ENCODE peak calls at places on chromosomes 5 and 9, in eight cellular contexts. Z, K, Y, S, Q, U, L and C are unnamed samples.

GRCh38 chr5:172420215-172420934 is 34.0 kb downstream of the SH3PXD2B start:
- DNase-seq in K (peak; percentile 93), Z (peak; percentile 89), Y (peak; percentile 59), S (peak; percentile 60), U (peak; percentile 80), L (peak; percentile 41), Q (peak; percentile 64), C (peak; percentile 95)

GRCh38 chr5:141180313-141180712 is 1.9 kb upstream of the PCDHB16 start:
- DNase-seq in Y (no peak), Q (no peak), S (no peak), L (no peak), U (no peak), Z (no peak), K (no peak), C (no peak)

GRCh38 chr5:133520062-133520461 is 92.3 kb downstream of the FSTL4 start:
- DNase-seq in S (no peak), Q (no peak), U (no peak), L (no peak), Z (no peak), K (no peak), Y (peak; percentile 28), C (no peak)

GRCh38 chr9:127076860-127077657 is 45.4 kb downstream of the ANGPTL2 start:
- DNase-seq in S (no peak), Q (no peak), Z (no peak), U (no peak), Y (no peak), K (peak; percentile 57), L (no peak), C (no peak)

GRCh38 chr5:43042626-43043399 is 2.7 kb upstream of the ANXA2R start:
- DNase-seq in Z (peak; percentile 69), K (peak; percentile 85), L (peak; percentile 95), U (peak; percentile 75), Q (peak; percentile 59), Y (peak; percentile 67), S (no peak), C (peak; percentile 55)

GRCh38 chr9:123346826-123347225 is 9.2 kb upstream of the CRB2 start:
- DNase-seq in Z (no peak), K (no peak), U (no peak), S (no peak), L (no peak), Y (no peak), Q (no peak), C (no peak)

GRCh38 chr9:72473474-72474241 is 47.8 kb upstream of the TMC1 start:
- DNase-seq in Y (no peak), K (no peak), L (no peak), Q (no peak), S (no peak), U (no peak), Z (no peak), C (no peak)

GRCh38 chr9:4769321-4770080 is 23.2 kb upstream of the RCL1 start:
- DNase-seq in S (no peak), L (peak; percentile 66), U (no peak), Y (peak; percentile 26), Q (no peak), Z (no peak), K (no peak), C (no peak)

GRCh38 chr5:83764101-83764500 is 43.4 kb upstream of the HAPLN1 start:
- DNase-seq in K (no peak), L (no peak), Y (no peak), S (no peak), Q (no peak), U (no peak), Z (no peak), C (no peak)

GRCh38 chr5:64767959-64768357 is 533 bp downstream of the SREK1IP1 start:
- DNase-seq in L (peak; percentile 38), S (no peak), Z (peak; percentile 15), U (no peak), Q (no peak), Y (no peak), K (no peak), C (peak; percentile 17)

GRCh38 chr5:149002053-149002452 is 60.8 kb downstream of the SH3TC2 start:
- DNase-seq in K (no peak), Z (no peak), L (no peak), Y (no peak), S (peak; percentile 17), U (no peak), Q (no peak), C (no peak)

GRCh38 chr9:120441446-120442279 is 138.3 kb downstream of the CDK5RAP2 start:
- DNase-seq in Q (no peak), K (no peak), Z (no peak), S (no peak), U (no peak), L (no peak), Y (no peak), C (no peak)

GRCh38 chr5:75052461-75053285 is at the start of gene GCNT4:
- DNase-seq in U (peak; percentile 54), Q (peak; percentile 52), S (peak; percentile 29), Y (peak; percentile 69), K (peak; percentile 72), Z (peak; percentile 38), L (no peak), C (no peak)

GRCh38 chr5:55231476-55232193 is 1.8 kb downstream of the CCNO start:
- DNase-seq in U (no peak), L (no peak), S (no peak), Q (no peak), K (no peak), Y (peak; percentile 62), Z (peak; percentile 51), C (no peak)

GRCh38 chr5:55231029-55231475 is 2.4 kb downstream of the CCNO start:
- DNase-seq in Z (no peak), L (no peak), Y (no peak), Q (no peak), U (no peak), S (no peak), K (no peak), C (no peak)

GRCh38 chr5:55227738-55228430 is 769 bp upstream of the MCIDAS start:
- DNase-seq in Y (no peak), L (no peak), U (no peak), Q (no peak), K (no peak), Z (no peak), S (no peak), C (no peak)

GRCh38 chr5:55232194-55232984 is 1.0 kb downstream of the CCNO start:
- DNase-seq in Y (peak; percentile 83), Z (peak; percentile 49), S (peak; percentile 38), K (no peak), U (no peak), Q (peak; percentile 54), L (peak; percentile 21), C (no peak)

GRCh38 chr5:55230086-55230629 is 3.0 kb upstream of the MCIDAS start:
- DNase-seq in Q (no peak), U (no peak), Y (peak; percentile 26), Z (no peak), L (no peak), S (no peak), K (no peak), C (no peak)
- H3K4me1 ChIP-seq in Q (peaks cover 63% of the 10 kb centered on the region), U (peaks cover 20% of the 10 kb centered on the region), Y (peaks cover 33% of the 10 kb centered on the region), Z (peaks cover 20% of the 10 kb centered on the region), L (peaks cover 16% of the 10 kb centered on the region), S (peaks cover 12% of the 10 kb centered on the region), K (peaks cover 47% of the 10 kb centered on the region), C (peaks cover 58% of the 10 kb centered on the region)

GRCh38 chr5:158707534-158707933 is 392.2 kb downstream of the EBF1 start:
- DNase-seq in Y (no peak), S (no peak), K (no peak), U (no peak), Q (no peak), L (no peak), Z (no peak), C (no peak)

GRCh38 chr5:158714049-158714448 is 385.7 kb downstream of the EBF1 start:
- DNase-seq in U (no peak), Q (no peak), Y (no peak), L (no peak), Z (no peak), S (no peak), K (no peak), C (no peak)

GRCh38 chr5:158715592-158715991 is 384.1 kb downstream of the EBF1 start:
- DNase-seq in Z (no peak), U (no peak), Y (no peak), L (no peak), S (no peak), K (no peak), Q (no peak), C (no peak)

GRCh38 chr5:158709279-158709678 is 390.4 kb downstream of the EBF1 start:
- DNase-seq in L (no peak), U (no peak), K (no peak), Z (no peak), Q (no peak), S (no peak), Y (no peak), C (no peak)

DNA sequence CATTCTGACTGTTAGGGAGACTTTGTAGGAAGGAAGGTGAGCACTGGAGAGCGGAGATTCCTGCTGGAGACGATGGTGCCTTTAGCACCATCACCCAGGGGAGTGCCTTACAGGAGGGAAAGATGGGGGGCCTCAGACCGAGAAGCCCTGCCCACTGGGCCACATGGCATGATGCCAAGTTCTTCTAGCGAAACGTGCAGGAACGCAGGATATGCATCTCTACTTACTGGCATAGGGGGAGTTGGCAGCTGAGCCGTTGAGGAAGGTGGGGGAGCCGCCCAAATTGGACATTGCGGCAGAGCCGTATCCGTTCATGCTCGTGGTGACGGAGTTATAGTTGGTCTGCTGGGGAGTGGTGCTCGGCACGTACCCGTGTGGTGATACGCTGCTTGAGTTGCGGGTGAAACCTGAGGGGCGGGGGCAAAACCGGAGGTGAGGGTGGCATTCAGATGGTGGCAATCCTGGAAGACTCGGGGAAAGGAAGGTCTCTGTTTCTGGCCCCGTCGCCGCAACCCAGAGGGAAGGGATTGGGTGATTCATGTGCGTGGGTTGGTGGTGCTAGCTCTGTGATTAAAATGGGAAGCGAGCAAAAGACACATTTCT is 387.7 kb downstream of the EBF1 start:
- DNase-seq in L (no peak), K (no peak), S (no peak), Z (no peak), U (no peak), Y (no peak), Q (no peak), C (no peak)
- TF ChIP-seq POLR2A in L (no peak), K (no peak), S (no peak), Z (no peak), U (no peak), Y (no peak), Q (no peak), C (no peak)

DNA sequence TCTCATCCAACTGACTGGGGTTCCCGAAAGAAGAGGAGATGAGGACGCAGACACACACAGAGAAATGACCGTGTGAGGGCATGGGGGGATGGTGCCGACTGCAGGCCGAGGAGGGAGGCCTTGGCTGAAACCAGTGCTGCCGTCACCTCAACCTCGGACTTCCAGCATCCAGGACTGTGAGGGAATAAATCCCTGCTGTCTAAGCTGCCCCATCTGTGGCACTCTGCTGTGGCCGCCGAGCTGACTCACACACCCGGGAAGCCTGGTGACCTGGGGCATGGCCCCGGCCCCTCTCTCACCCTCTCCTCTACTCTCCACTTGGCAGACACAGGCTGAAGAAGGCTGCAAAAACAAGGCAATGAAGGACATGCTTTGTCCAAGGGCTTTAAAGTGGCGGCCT is 4.4 kb upstream of the COL5A1 start:
- DNase-seq in L (no peak), S (no peak), Z (no peak), U (peak; percentile 20), Y (no peak), Q (no peak), K (peak; percentile 72), C (no peak)
- TF ChIP-seq EP300 in L (no peak), S (no peak), Z (no peak), U (no peak), Y (no peak), Q (no peak), K (no peak), C (no peak)

GRCh38 chr5:14699807-14700400 is 35.4 kb downstream of the OTULIN start:
- DNase-seq in S (no peak), K (no peak), Y (no peak), U (no peak), Z (no peak), L (peak; percentile 57), Q (no peak), C (no peak)
- H3K4me1 ChIP-seq in S (peaks cover 6% of the 10 kb centered on the region), K (peaks cover 9% of the 10 kb centered on the region), Y (no peaks in the 10 kb centered on the region), U (no peaks in the 10 kb centered on the region), Z (no peaks in the 10 kb centered on the region), L (peaks cover 34% of the 10 kb centered on the region), Q (peaks cover 25% of the 10 kb centered on the region), C (no peaks in the 10 kb centered on the region)